ENCODE peak calls at places on chromosomes 13 and 19, in seven cellular contexts. J is IMR-90, N is H9, R is mesendoderm, P is neuronal stem cell, A is H1, K is trophoblast cell. X is an unnamed sample.

GRCh38 chr13:111262281-111262680 is 58.2 kb upstream of the TEX29 start:
- DNase-seq in J (no peak), N (no peak), R (no peak), P (no peak), A (no peak), K (no peak), X (no peak)

GRCh38 chr19:7480222-7480974 is 8.4 kb downstream of the PEX11G start:
- DNase-seq in J (no peak), N (no peak), R (peak; percentile 11), P (no peak), A (no peak), K (no peak), X (no peak)

GRCh38 chr13:96982672-96983071 is 11.6 kb downstream of the OXGR1 start:
- DNase-seq in J (no peak), N (no peak), R (no peak), P (no peak), A (no peak), K (peak; percentile 24), X (no peak)

GRCh38 chr13:79803939-79804487 is 323.1 kb downstream of the NDFIP2 start:
- DNase-seq in J (no peak), N (no peak), R (no peak), P (no peak), A (no peak), K (no peak), X (no peak)

GRCh38 chr13:101520672-101521071 is 68.2 kb downstream of the ITGBL1 start:
- DNase-seq in J (peak; percentile 86), N (no peak), R (no peak), P (no peak), A (no peak), K (no peak), X (peak; percentile 61)

GRCh38 chr13:83162493-83162892 is 719.8 kb downstream of the SLITRK1 start:
- DNase-seq in J (peak; percentile 17), N (no peak), R (peak; percentile 40), P (no peak), A (no peak), K (no peak), X (peak; percentile 8)

GRCh38 chr13:109273326-109273751 is 513.0 kb downstream of the IRS2 start:
- DNase-seq in J (peak; percentile 29), N (no peak), R (no peak), P (no peak), A (no peak), K (peak; percentile 57), X (peak; percentile 53)

GRCh38 chr13:30132623-30133553 is 174.5 kb downstream of the KATNAL1 start:
- DNase-seq in J (peak; percentile 89), N (peak; percentile 97), R (peak; percentile 97), P (peak; percentile 94), A (peak; percentile 93), K (peak; percentile 98), X (peak; percentile 90)

GRCh38 chr19:51158474-51159129 is 16.5 kb downstream of the SIGLEC7 start:
- DNase-seq in J (peak; percentile 7), N (peak; percentile 80), R (peak; percentile 81), P (peak; percentile 31), A (peak; percentile 56), K (peak; percentile 39), X (peak; percentile 21)

GRCh38 chr19:40190891-40191835 is at the start of gene MAP3K10:
- DNase-seq in J (peak; percentile 51), N (peak; percentile 63), R (peak; percentile 54), P (peak; percentile 73), A (no peak), K (peak; percentile 72), X (peak; percentile 70)

GRCh38 chr19:37551123-37551993 is 43.2 kb downstream of the ZNF571 start:
- DNase-seq in J (peak; percentile 44), N (no peak), R (peak; percentile 62), P (no peak), A (no peak), K (peak; percentile 95), X (no peak)

GRCh38 chr19:30085394-30085793 is 143.4 kb downstream of the URI1 start:
- DNase-seq in J (no peak), N (peak; percentile 68), R (peak; percentile 59), P (no peak), A (peak; percentile 13), K (no peak), X (no peak)

GRCh38 chr19:24054044-24054935 is 32.7 kb upstream of the ZNF254 start:
- DNase-seq in J (peak; percentile 95), N (no peak), R (no peak), P (no peak), A (no peak), K (peak; percentile 99), X (peak; percentile 83)

GRCh38 chr13:41827507-41828213 is 133.2 kb downstream of the VWA8 start:
- DNase-seq in J (peak; percentile 94), N (no peak), R (no peak), P (no peak), A (no peak), K (peak; percentile 85), X (peak; percentile 89)

GRCh38 chr13:111981006-111981405 is 85.9 kb upstream of the SOX1 start:
- DNase-seq in J (no peak), N (no peak), R (no peak), P (no peak), A (no peak), K (no peak), X (no peak)

GRCh38 chr19:38055655-38056521 is 148.9 kb downstream of the SIPA1L3 start:
- DNase-seq in J (no peak), N (no peak), R (no peak), P (no peak), A (no peak), K (no peak), X (no peak)

GRCh38 chr19:39413269-39413902 is 917 bp downstream of the PLEKHG2 start:
- DNase-seq in J (peak; percentile 60), N (no peak), R (peak; percentile 63), P (no peak), A (no peak), K (peak; percentile 50), X (peak; percentile 77)

GRCh38 chr19:56159009-56159501 is 16.8 kb upstream of the GALP start:
- DNase-seq in J (no peak), N (no peak), R (no peak), P (no peak), A (no peak), K (no peak), X (no peak)

GRCh38 chr19:29806098-29806866 is 5.5 kb upstream of the CCNE1 start:
- DNase-seq in J (peak; percentile 44), N (peak; percentile 71), R (peak; percentile 63), P (no peak), A (no peak), K (no peak), X (peak; percentile 55)

GRCh38 chr19:1438035-1438932 is at the start of gene RPS15:
- DNase-seq in J (peak; percentile 94), N (peak; percentile 95), R (peak; percentile 96), P (peak; percentile 96), A (peak; percentile 90), K (peak; percentile 99), X (peak; percentile 93)

GRCh38 chr13:96379967-96380366 is 290.1 kb downstream of the HS6ST3 start:
- DNase-seq in J (no peak), N (no peak), R (no peak), P (no peak), A (no peak), K (no peak), X (no peak)

GRCh38 chr13:33379597-33379996 is 94.0 kb upstream of the STARD13 start:
- DNase-seq in J (no peak), N (peak; percentile 43), R (peak; percentile 89), P (no peak), A (no peak), K (no peak), X (no peak)

GRCh38 chr19:1042689-1043511 is 3.0 kb downstream of the ABCA7 start:
- DNase-seq in J (no peak), N (peak; percentile 26), R (no peak), P (no peak), A (no peak), K (no peak), X (no peak)

DNA sequence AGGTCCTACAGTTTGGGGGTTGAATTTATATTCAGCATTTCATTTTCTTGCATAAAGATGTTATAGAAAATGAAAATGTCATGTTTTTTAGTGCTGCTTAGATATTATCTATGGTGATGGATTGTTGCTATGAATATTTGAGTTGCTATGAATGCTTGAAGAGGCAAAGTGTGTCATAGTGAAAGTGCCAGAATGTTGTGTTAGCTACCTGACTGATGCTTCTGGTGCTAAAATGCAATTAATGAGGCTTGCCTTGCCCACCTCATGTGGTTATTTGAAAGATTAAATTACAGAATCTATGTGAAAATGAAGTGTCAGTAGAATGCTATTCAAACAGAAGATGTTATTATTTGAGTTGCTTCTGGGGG is 62.7 kb upstream of the MYCBP2 start:
- DNase-seq in J (no peak), N (no peak), R (no peak), P (no peak), A (no peak), K (peak; percentile 28), X (no peak)
- H2BK5ac ChIP-seq in J (no peak overlapping the region), N (no peak overlapping the region), R (no peak overlapping the region), P (no peak overlapping the region), A (no peak overlapping the region), K (no peak overlapping the region), X (no peak overlapping the region)

GRCh38 chr19:15062036-15062435 is 12.8 kb downstream of the CASP14 start:
- DNase-seq in J (no peak), N (no peak), R (no peak), P (no peak), A (no peak), K (no peak), X (no peak)
- H2BK5ac ChIP-seq in J (no peak overlapping the region), N (no peak overlapping the region), R (no peak overlapping the region), P (no peak overlapping the region), A (no peak overlapping the region), K (no peak overlapping the region), X (no peak overlapping the region)

DNA sequence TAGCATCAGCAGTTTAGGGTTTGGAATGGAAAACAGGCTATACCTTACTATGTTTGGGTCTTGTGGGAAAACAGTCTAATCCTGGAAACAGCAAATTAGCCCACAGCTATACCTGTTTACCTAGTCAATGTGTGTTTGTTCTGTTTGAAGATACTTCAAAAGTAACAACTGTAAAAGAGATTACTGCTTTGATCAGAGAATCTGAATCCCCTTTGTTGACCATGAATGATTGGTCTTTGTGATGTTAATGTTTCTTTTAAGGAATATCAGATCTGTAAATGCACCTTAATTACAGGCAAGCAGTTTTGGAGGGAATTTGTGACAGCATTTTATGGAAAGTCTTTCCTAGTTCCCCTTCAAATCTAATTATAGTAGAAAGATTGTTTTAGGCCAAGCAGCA is 20.7 kb upstream of the KLF5 start:
- DNase-seq in J (no peak), N (no peak), R (no peak), P (no peak), A (no peak), K (no peak), X (no peak)
- H2BK5ac ChIP-seq in J (no peak overlapping the region), N (no peak overlapping the region), R (no peak overlapping the region), P (no peak overlapping the region), A (no peak overlapping the region), K (no peak overlapping the region), X (no peak overlapping the region)

DNA sequence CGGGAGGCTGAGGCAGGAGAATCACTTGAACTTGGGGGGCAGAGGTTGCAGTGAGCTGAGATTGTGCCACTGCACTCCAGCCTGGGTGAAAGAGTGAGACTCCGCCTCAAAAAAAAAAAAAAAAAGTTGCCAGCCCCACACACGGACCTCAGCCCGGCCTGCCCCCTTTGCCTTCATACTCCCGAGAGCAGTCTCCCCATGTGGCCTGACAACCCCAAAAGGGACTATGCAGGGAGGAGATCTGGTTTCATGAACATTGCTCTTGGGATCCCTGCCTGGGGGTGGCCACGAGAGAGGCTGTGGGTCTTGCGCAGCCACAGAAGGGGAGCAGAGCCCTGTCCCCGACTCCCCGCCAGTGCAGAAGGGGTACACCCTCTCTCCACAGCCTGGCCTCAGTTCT is 30.9 kb upstream of the ADGRE5 start:
- DNase-seq in J (no peak), N (no peak), R (no peak), P (no peak), A (no peak), K (no peak), X (no peak)
- H2BK5ac ChIP-seq in J (no peak overlapping the region), N (no peak overlapping the region), R (no peak overlapping the region), P (no peak overlapping the region), A (no peak overlapping the region), K (no peak overlapping the region), X (no peak overlapping the region)

GRCh38 chr19:54790711-54791110 is 12.7 kb upstream of the KIR2DL4 start:
- DNase-seq in J (no peak), N (no peak), R (no peak), P (no peak), A (no peak), K (no peak), X (no peak)
- H2BK5ac ChIP-seq in J (no peak overlapping the region), N (no peak overlapping the region), R (no peak overlapping the region), P (no peak overlapping the region), A (no peak overlapping the region), K (no peak overlapping the region), X (no peak overlapping the region)